ENCODE peak calls at places on chromosomes 5 and 9, in four cellular contexts. Q, O, I and R are unnamed samples.

GRCh38 chr9:88447431-88447830 is 59.2 kb downstream of the SPIN1 start:
- DNase-seq in Q (no peak), I (no peak), O (no peak), R (no peak)

GRCh38 chr9:124983698-124984097 is 42.8 kb upstream of the GOLGA1 start:
- DNase-seq in O (no peak), I (no peak), Q (no peak), R (no peak)

GRCh38 chr5:82793808-82794419 is 283.3 kb downstream of the TMEM167A start:
- DNase-seq in O (peak; percentile 39), Q (no peak), I (peak; percentile 21), R (peak; percentile 33)

GRCh38 chr5:50300878-50301277 is 140.2 kb downstream of the EMB start:
- DNase-seq in Q (no peak), O (no peak), I (no peak), R (no peak)

GRCh38 chr5:173187054-173187743 is 42.9 kb downstream of the BNIP1 start:
- DNase-seq in O (peak; percentile 18), Q (no peak), I (peak; percentile 15), R (no peak)

GRCh38 chr9:33151007-33151557 is 16.1 kb downstream of the B4GALT1 start:
- DNase-seq in Q (no peak), I (peak; percentile 63), O (peak; percentile 32), R (peak; percentile 51)

GRCh38 chr9:119029876-119030275 is 339.4 kb downstream of the BRINP1 start:
- DNase-seq in I (no peak), O (no peak), Q (no peak), R (no peak)

GRCh38 chr5:130138406-130139060 is 234.3 kb downstream of the CHSY3 start:
- DNase-seq in I (no peak), O (no peak), Q (no peak), R (no peak)

GRCh38 chr5:172591636-172592035 is 49.4 kb upstream of the NEURL1B start:
- DNase-seq in O (no peak), I (no peak), Q (no peak), R (no peak)

GRCh38 chr5:153658151-153658550 is 167.7 kb downstream of the GRIA1 start:
- DNase-seq in O (no peak), Q (no peak), I (no peak), R (no peak)

GRCh38 chr9:86239053-86239770 is 20.2 kb downstream of the C9orf153 start:
- DNase-seq in Q (no peak), O (no peak), I (no peak), R (no peak)

GRCh38 chr5:173232499-173233346 is 2.3 kb downstream of the NKX2-5 start:
- DNase-seq in I (no peak), O (no peak), Q (no peak), R (no peak)

GRCh38 chr5:60497706-60498500 is 202.1 kb downstream of the DEPDC1B start:
- DNase-seq in I (peak; percentile 56), Q (no peak), O (no peak), R (no peak)

DNA sequence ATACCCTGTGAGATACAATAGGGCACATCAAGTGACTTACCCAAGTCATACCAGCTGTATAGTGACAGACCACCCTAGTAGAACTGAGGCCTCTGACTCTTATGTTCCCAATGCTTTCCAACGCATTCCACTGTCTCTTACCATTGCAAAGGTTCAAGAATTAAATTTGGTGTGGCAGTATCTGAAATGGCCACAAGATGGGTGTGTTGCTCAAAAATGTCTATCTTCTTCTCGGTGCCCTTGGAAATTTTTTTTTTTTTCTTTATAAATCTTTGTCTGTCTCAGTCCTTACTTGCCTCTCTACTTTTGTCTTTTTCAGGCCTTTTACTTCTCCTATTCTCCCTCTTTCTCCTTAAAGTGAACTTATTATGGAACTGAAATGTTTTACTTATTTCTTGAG is 48.4 kb downstream of the GPR21 start:
- DNase-seq in O (peak; percentile 32), Q (peak; percentile 13), I (peak; percentile 48), R (peak; percentile 49)
- TF ChIP-seq TARDBP in O (no peak), Q (no peak), I (no peak), R (no peak)

DNA sequence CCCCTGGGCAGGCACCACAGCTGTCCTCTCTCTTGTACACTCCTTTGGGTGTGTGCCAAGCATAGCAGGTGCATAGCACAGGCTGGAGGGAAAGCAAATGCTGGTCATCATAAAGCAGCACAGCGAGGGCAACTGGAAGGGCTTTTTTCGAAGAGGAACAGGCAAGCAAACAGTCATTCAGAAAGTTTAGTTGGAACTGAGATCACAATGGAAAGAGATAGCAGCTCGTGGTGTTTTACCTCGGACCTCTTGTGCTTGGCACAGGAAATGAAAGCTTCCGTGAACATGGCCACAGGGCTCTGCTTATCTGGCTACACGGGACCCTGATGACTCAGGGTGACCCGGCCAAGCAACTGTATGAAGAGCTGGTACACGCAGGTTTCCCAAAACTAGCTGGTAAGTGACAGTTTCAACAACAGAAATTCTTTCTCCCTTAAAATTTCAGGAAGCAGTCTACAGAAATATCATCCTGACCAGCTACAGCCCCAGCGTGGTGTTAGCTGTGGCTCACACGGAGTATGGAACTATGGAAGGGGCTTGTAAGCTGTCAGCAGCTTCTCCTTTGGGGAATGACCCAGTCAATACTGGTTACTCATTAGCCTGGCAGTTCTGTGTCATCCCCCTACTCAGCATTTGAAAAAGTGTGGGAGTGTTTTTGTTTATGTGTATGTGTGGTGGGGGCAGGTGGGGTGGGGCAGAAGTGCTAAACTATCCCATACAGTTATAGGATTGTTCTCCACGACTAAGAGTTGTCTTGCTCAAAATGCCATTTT is 48.1 kb downstream of the POC5 start:
- DNase-seq in O (peak; percentile 75), I (peak; percentile 39), Q (peak; percentile 78), R (no peak)
- TF ChIP-seq TARDBP in O (no peak), I (no peak), Q (no peak), R (no peak)

GRCh38 chr9:114879165-114879564 is 51.2 kb downstream of the TNFSF8 start:
- DNase-seq in I (no peak), Q (no peak), O (no peak), R (no peak)
- TF ChIP-seq TARDBP in I (no peak), Q (no peak), O (no peak), R (no peak)

DNA sequence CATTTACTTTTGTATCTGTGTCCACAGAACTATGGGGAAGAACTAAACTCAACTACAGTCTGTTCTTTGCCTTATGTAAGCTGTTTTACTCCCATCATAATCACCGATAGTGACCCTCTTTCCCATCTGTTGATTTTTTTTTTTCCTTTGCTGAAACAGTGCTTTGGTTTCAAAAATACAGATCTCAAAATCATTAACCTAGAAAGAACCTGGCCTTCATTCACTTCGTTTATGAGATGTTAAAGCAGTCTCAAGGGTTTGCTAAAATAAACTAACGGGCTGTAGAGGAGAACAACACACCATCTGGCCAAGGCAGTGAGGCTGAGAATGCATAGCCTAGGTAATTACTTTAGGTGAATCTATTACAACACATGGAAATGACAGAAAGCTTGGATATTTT is 706.6 kb upstream of the ZNF608 start:
- DNase-seq in O (no peak), Q (no peak), I (no peak), R (no peak)
- TF ChIP-seq TARDBP in O (no peak), Q (no peak), I (no peak), R (no peak)